ENCODE peak calls at places on chromosomes 7 and 10, in five cellular contexts. M, S, F, N and J are unnamed samples. For H4K20me1, the result is how much of the 10 kb centered on the place peaks cover.

GRCh38 chr10:285216-285967 is 150.1 kb downstream of the ZMYND11 start:
- DNase-seq in F (no peak), M (no peak), S (no peak), N (no peak), J (no peak)

GRCh38 chr7:673681-674453 is 52.6 kb upstream of the DNAAF5 start:
- DNase-seq in M (no peak), N (no peak), S (no peak), F (no peak), J (no peak)

GRCh38 chr7:41058986-41059741 is 643.7 kb downstream of the INHBA start:
- DNase-seq in F (no peak), M (peak), S (peak), N (no peak), J (no peak)

GRCh38 chr10:1374901-1375804 is 319.0 kb downstream of the WDR37 start:
- DNase-seq in F (no peak), S (no peak), M (no peak), N (no peak), J (no peak)

GRCh38 chr10:10320981-10321380 is 696.7 kb upstream of the CELF2 start:
- DNase-seq in F (no peak), S (no peak), N (no peak), M (no peak), J (no peak)

GRCh38 chr10:132732518-132732917 is 53.4 kb downstream of the NKX6-2 start:
- DNase-seq in N (no peak), M (no peak), S (no peak), F (no peak), J (no peak)

GRCh38 chr7:107327986-107328569 is 141.8 kb upstream of the GPR22 start:
- DNase-seq in N (no peak), F (no peak), M (no peak), S (no peak), J (no peak)

GRCh38 chr7:73623798-73624668 is at the start of gene MLXIPL:
- DNase-seq in M (peak), S (peak), F (no peak), N (no peak), J (peak)

GRCh38 chr7:56079450-56080185 is 13.1 kb downstream of the PHKG1 start:
- DNase-seq in M (peak), F (no peak), N (no peak), S (no peak), J (no peak)

GRCh38 chr10:13079776-13080050 is 20.2 kb upstream of the OPTN start:
- DNase-seq in N (no peak), F (no peak), M (no peak), S (peak), J (no peak)

GRCh38 chr10:102775973-102776669 is 32.4 kb downstream of the WBP1L start:
- DNase-seq in M (peak), S (peak), F (peak), N (no peak), J (peak)

GRCh38 chr10:73253226-73253557 is 748 bp upstream of the MRPS16 start:
- DNase-seq in F (peak), M (peak), S (peak), N (peak), J (peak)

GRCh38 chr7:74006032-74006431 is 21.9 kb upstream of the ELN start:
- DNase-seq in F (no peak), M (no peak), N (no peak), S (no peak), J (no peak)

GRCh38 chr10:1022413-1022812 is 3.2 kb downstream of the IDI2 start:
- DNase-seq in S (no peak), N (no peak), F (no peak), M (peak), J (no peak)

GRCh38 chr7:7183061-7183832 is 903 bp downstream of the C1GALT1 start:
- DNase-seq in S (peak), N (peak), F (peak), M (peak), J (peak)

GRCh38 chr7:123538189-123538714 is 3.9 kb upstream of the IQUB start:
- DNase-seq in S (peak), M (no peak), F (no peak), N (no peak), J (no peak)

GRCh38 chr7:30164567-30164966 is 29.8 kb downstream of the MTURN start:
- DNase-seq in S (peak), F (peak), M (peak), N (peak), J (peak)

GRCh38 chr10:28241766-28242399 is 61.0 kb downstream of the MPP7 start:
- DNase-seq in M (peak), F (peak), S (peak), N (peak), J (peak)

GRCh38 chr10:7515549-7515948 is 104.7 kb upstream of the SFMBT2 start:
- DNase-seq in F (no peak), S (no peak), N (no peak), M (no peak), J (no peak)

GRCh38 chr10:17805921-17806577 is 3.1 kb upstream of the MRC1 start:
- DNase-seq in F (no peak), N (peak), M (peak), S (no peak), J (peak)

DNA sequence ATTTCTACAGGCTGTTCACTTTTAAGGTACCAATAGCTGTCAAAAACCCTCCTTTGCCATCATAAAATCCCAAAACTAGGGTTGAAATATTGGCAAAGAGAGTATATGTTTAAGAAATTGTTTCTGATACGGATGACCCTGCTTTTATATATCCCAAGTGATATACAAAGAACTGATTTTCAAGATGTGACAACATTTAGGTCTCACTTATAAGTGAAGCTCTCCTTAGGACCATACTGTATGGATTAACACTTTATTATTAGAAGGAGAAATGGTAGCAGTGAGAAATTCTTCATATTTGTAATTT is 11.0 kb upstream of the CRPPA start:
- DNase-seq in N (no peak), S (no peak), F (no peak), M (no peak), J (no peak)
- TF ChIP-seq CTCF in N (peak), S (no peak), F (no peak), M (no peak), J (no peak)

GRCh38 chr7:81284576-81284975 is 365.7 kb upstream of the SEMA3C start:
- DNase-seq in F (no peak), S (no peak), M (no peak), N (no peak), J (no peak)

GRCh38 chr7:81280531-81280930 is 361.7 kb upstream of the SEMA3C start:
- DNase-seq in S (no peak), F (no peak), M (no peak), N (no peak), J (no peak)

DNA sequence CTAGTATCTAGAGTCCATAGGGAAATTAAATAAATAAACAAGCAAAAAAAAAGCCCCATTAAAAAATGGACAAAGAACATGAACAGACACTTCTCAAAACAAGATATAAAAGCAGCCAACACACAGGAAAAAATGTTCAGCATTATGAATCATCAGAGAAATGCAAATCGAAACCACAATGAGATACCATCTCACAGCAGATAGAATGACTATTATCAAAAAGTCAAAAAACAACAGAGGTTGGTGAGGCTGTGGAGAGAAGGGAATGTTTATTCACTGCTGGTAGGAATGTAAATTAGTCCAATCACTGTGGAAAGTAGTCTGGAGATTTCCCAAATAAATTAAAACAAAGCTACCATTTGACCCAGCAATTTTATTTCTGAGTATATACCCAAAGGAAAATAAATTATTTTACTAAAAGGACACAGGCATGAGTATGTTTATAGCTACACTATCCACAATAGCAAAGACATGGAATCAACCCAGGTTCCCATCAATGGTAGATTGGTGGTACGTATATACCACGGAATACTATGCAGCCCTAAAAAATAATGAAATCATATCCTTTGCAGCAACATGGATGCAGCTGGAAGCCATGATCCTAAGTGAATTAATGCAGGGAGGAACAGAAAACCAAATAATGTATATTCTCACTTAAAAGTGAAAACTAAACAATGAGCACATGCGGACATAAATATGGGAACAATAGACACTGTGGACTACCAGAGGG is 366.5 kb upstream of the SEMA3C start:
- DNase-seq in N (no peak), S (no peak), F (no peak), M (no peak), J (no peak)
- TF ChIP-seq EZH2phosphoT487 in N (no peak), S (no peak), F (no peak), M (no peak), J (no peak)

GRCh38 chr10:48705407-48705938 is 20.8 kb downstream of the WDFY4 start:
- DNase-seq in F (no peak), M (no peak), S (no peak), N (no peak), J (no peak)
- H4K20me1 ChIP-seq in F (under half), M (under half), S (under half), N (under half), J (under half)

GRCh38 chr7:151018421-151019129 is 5.7 kb downstream of the ATG9B start:
- DNase-seq in N (no peak), M (peak), F (no peak), S (peak), J (peak)
- TF ChIP-seq CTCF in N (peak), M (no peak), F (no peak), S (no peak), J (no peak)

GRCh38 chr7:158096582-158096981 is 491.0 kb downstream of the PTPRN2 start:
- DNase-seq in S (no peak), M (no peak), N (no peak), F (no peak), J (no peak)

GRCh38 chr7:158094671-158095256 is 492.9 kb downstream of the PTPRN2 start:
- DNase-seq in F (no peak), S (no peak), N (no peak), M (peak), J (no peak)

GRCh38 chr7:158094046-158094445 is 493.6 kb downstream of the PTPRN2 start:
- DNase-seq in M (no peak), F (no peak), N (no peak), S (no peak), J (no peak)

GRCh38 chr7:158097106-158097505 is 490.5 kb downstream of the PTPRN2 start:
- DNase-seq in F (no peak), M (no peak), S (no peak), N (no peak), J (no peak)

GRCh38 chr7:158093156-158093796 is 494.3 kb downstream of the PTPRN2 start:
- DNase-seq in F (no peak), S (no peak), N (no peak), M (no peak), J (no peak)
- TF ChIP-seq EZH2phosphoT487 in F (no peak), S (no peak), N (no peak), M (no peak), J (no peak)